ENCODE peak calls at places on chromosome 13, in four cellular contexts. One of them, this sample, is unnamed.

GRCh38 chr13:101523154-101523669 is 70.7 kb downstream of the ITGBL1 start:
- DNase-seq in natural killer cell: no peak
- DNase-seq in stimulated activated CD4-positive, alpha-beta T cell treated with anti-CD3 and anti-CD28 coated beads, TNF-alpha, amount 100 ng/mL, for 1 hour: no peak
- DNase-seq in adipocyte: no peak
- DNase-seq in this sample: no peak

GRCh38 chr13:97432232-97432916 is 1.6 kb upstream of the RAP2A start:
- DNase-seq in stimulated activated CD4-positive, alpha-beta T cell treated with anti-CD3 and anti-CD28 coated beads, TNF-alpha, amount 100 ng/mL, for 1 hour: no peak
- DNase-seq in adipocyte: no peak
- DNase-seq in natural killer cell: no peak
- DNase-seq in this sample: no peak

GRCh38 chr13:33303885-33304284 is 18.3 kb upstream of the STARD13 start:
- DNase-seq in natural killer cell: no peak
- DNase-seq in adipocyte: peak
- DNase-seq in stimulated activated CD4-positive, alpha-beta T cell treated with anti-CD3 and anti-CD28 coated beads, TNF-alpha, amount 100 ng/mL, for 1 hour: no peak
- DNase-seq in this sample: no peak

GRCh38 chr13:31276386-31276785 is 76.6 kb downstream of the B3GLCT start:
- DNase-seq in stimulated activated CD4-positive, alpha-beta T cell treated with anti-CD3 and anti-CD28 coated beads, TNF-alpha, amount 100 ng/mL, for 1 hour: no peak
- DNase-seq in adipocyte: no peak
- DNase-seq in natural killer cell: no peak
- DNase-seq in this sample: no peak

GRCh38 chr13:49366841-49367240 is 77.0 kb downstream of the CAB39L start:
- DNase-seq in adipocyte: peak
- DNase-seq in natural killer cell: no peak
- DNase-seq in stimulated activated CD4-positive, alpha-beta T cell treated with anti-CD3 and anti-CD28 coated beads, TNF-alpha, amount 100 ng/mL, for 1 hour: no peak
- DNase-seq in this sample: no peak

GRCh38 chr13:21686761-21687391 is 16.0 kb downstream of the FGF9 start:
- DNase-seq in adipocyte: no peak
- DNase-seq in stimulated activated CD4-positive, alpha-beta T cell treated with anti-CD3 and anti-CD28 coated beads, TNF-alpha, amount 100 ng/mL, for 1 hour: no peak
- DNase-seq in natural killer cell: no peak
- DNase-seq in this sample: no peak

GRCh38 chr13:29758591-29759114 is 91.8 kb downstream of the UBL3 start:
- DNase-seq in stimulated activated CD4-positive, alpha-beta T cell treated with anti-CD3 and anti-CD28 coated beads, TNF-alpha, amount 100 ng/mL, for 1 hour: no peak
- DNase-seq in adipocyte: no peak
- DNase-seq in natural killer cell: peak
- DNase-seq in this sample: peak

GRCh38 chr13:52765991-52766390 is 26.4 kb upstream of the CNMD start:
- DNase-seq in natural killer cell: no peak
- DNase-seq in stimulated activated CD4-positive, alpha-beta T cell treated with anti-CD3 and anti-CD28 coated beads, TNF-alpha, amount 100 ng/mL, for 1 hour: no peak
- DNase-seq in adipocyte: no peak
- DNase-seq in this sample: no peak

GRCh38 chr13:25062479-25062878 is 33.5 kb upstream of the PABPC3 start:
- DNase-seq in natural killer cell: no peak
- DNase-seq in adipocyte: no peak
- DNase-seq in stimulated activated CD4-positive, alpha-beta T cell treated with anti-CD3 and anti-CD28 coated beads, TNF-alpha, amount 100 ng/mL, for 1 hour: no peak
- DNase-seq in this sample: no peak

GRCh38 chr13:51152713-51153112 is 41.6 kb upstream of the C13orf42 start:
- DNase-seq in natural killer cell: no peak
- DNase-seq in adipocyte: no peak
- DNase-seq in stimulated activated CD4-positive, alpha-beta T cell treated with anti-CD3 and anti-CD28 coated beads, TNF-alpha, amount 100 ng/mL, for 1 hour: no peak
- DNase-seq in this sample: no peak

GRCh38 chr13:81577601-81578000 is 1236.7 kb upstream of the SPRY2 start:
- DNase-seq in adipocyte: peak
- DNase-seq in natural killer cell: no peak
- DNase-seq in stimulated activated CD4-positive, alpha-beta T cell treated with anti-CD3 and anti-CD28 coated beads, TNF-alpha, amount 100 ng/mL, for 1 hour: no peak
- DNase-seq in this sample: no peak

GRCh38 chr13:99296270-99296865 is 10.8 kb downstream of the GPR183 start:
- DNase-seq in stimulated activated CD4-positive, alpha-beta T cell treated with anti-CD3 and anti-CD28 coated beads, TNF-alpha, amount 100 ng/mL, for 1 hour: no peak
- DNase-seq in natural killer cell: no peak
- DNase-seq in adipocyte: peak
- DNase-seq in this sample: no peak

GRCh38 chr13:23322353-23323336 is 110.9 kb downstream of the SACS start:
- DNase-seq in stimulated activated CD4-positive, alpha-beta T cell treated with anti-CD3 and anti-CD28 coated beads, TNF-alpha, amount 100 ng/mL, for 1 hour: no peak
- DNase-seq in adipocyte: no peak
- DNase-seq in natural killer cell: no peak
- DNase-seq in this sample: no peak

GRCh38 chr13:98143157-98143553 is 261 bp downstream of the FARP1 start:
- DNase-seq in stimulated activated CD4-positive, alpha-beta T cell treated with anti-CD3 and anti-CD28 coated beads, TNF-alpha, amount 100 ng/mL, for 1 hour: no peak
- DNase-seq in natural killer cell: no peak
- DNase-seq in adipocyte: no peak
- DNase-seq in this sample: no peak

This sample was measured in CD14-positive monocyte.